ENCODE peak calls at places on chromosome X, in nine cellular contexts. L is neural progenitor cell, K is left lung, M is tibial artery, F is heart left ventricle, D is IMR-90, T is retinal pigment epithelial cell, Y is mesothelial cell of epicardium, O is RWPE1. Z is an unnamed sample.

GRCh38 chrX:2635366-2635765 is 55.7 kb upstream of the CD99 start:
- DNase-seq in D (no peak), O (no peak), Y (no peak), T (no peak), M (no peak), L (no peak), F (no peak), K (no peak), Z (no peak)

GRCh38 chrX:11606408-11606807 is 59.3 kb downstream of the ARHGAP6 start:
- DNase-seq in L (no peak), D (no peak), T (no peak), K (no peak), F (no peak), O (no peak), Y (no peak), M (no peak), Z (no peak)

GRCh38 chrX:44039556-44039955 is 66.4 kb upstream of the NDP start:
- DNase-seq in K (no peak), O (no peak), M (no peak), Y (no peak), D (no peak), T (no peak), L (no peak), F (no peak), Z (no peak)

GRCh38 chrX:38341442-38341841 is 11.0 kb upstream of the OTC start:
- DNase-seq in F (no peak), O (no peak), M (no peak), L (no peak), Y (no peak), K (no peak), D (no peak), T (no peak), Z (no peak)

GRCh38 chrX:122943918-122944317 is 240.2 kb upstream of the GRIA3 start:
- DNase-seq in K (no peak), T (no peak), O (no peak), Y (no peak), L (no peak), F (no peak), D (no peak), M (no peak), Z (no peak)

GRCh38 chrX:110310896-110311295 is 7.0 kb downstream of the AMMECR1 start:
- DNase-seq in T (no peak), F (no peak), K (no peak), M (no peak), Y (no peak), L (no peak), D (no peak), O (no peak), Z (no peak)

GRCh38 chrX:48683411-48683982 is at the start of gene WAS:
- DNase-seq in D (no peak), O (no peak), L (no peak), Y (no peak), F (no peak), M (no peak), K (no peak), T (no peak), Z (no peak)

GRCh38 chrX:135403374-135403773 is 18.4 kb upstream of the SMIM10L2A start:
- DNase-seq in T (no peak), D (no peak), K (no peak), O (no peak), M (no peak), Y (no peak), L (no peak), F (no peak), Z (no peak)

GRCh38 chrX:42739258-42739657 is 38.7 kb downstream of the PPP1R2C start:
- DNase-seq in K (no peak), M (no peak), Y (no peak), L (no peak), O (no peak), F (no peak), D (no peak), T (no peak), Z (no peak)

GRCh38 chrX:8346060-8346459 is 118.6 kb upstream of the VCX3B start:
- DNase-seq in Y (no peak), O (no peak), T (no peak), D (no peak), M (no peak), L (no peak), F (no peak), K (no peak), Z (no peak)

DNA sequence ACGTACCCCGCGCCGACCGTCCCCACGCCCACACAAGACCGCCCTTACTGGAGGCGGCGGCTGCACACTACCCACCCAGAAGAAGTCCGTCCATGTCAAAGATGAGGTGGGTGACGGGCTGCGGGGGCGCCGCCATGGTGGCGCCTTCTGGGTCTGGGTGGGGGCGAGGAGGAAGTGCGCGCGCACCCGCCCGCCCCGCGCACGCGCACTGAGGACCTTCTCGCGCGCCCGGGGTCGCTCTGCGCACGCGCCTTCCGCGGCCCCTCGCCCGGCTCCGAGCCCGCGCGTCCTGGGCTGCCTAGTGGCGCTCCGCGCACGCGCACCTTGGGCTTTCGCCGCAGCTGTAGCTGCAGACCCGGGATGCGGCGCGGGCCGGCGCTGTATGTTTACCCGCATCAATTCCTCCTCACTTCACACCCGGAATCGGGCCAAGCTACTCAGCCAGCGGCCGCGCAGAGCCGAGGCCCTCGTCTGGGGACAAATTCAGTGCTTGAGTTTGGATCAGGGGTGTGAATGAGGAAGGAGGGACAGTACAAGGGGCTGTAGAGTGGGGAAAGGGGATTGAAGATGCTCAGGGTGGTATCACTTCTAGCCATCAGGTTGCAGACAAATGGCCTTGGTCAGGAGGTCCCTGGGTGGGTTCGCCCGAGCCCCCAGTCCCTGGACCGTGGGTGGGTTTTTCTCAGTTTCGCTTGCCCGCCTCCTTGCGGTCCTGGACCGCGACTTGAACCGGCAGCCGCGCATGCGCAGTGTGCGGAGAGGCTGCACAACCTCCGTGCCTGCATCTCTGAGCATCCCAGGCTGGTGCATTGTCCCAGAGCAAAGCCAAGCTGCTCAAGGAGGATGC is at the start of gene PUDP:
- DNase-seq in M (peak; percentile 88), Y (peak; percentile 95), L (peak; percentile 96), F (peak; percentile 81), T (no peak), D (peak; percentile 83), O (peak; percentile 82), K (peak; percentile 94), Z (peak; percentile 90)
- TF ChIP-seq CTCF in M (peak; percentile 29), Y (peak; percentile 23), L (no peak), F (no peak), T (peak; percentile 23), D (peak; percentile 24), O (no peak), K (peak; percentile 32), Z (no peak)

GRCh38 chrX:76893930-76894329 is 466.4 kb downstream of the MAGEE1 start:
- DNase-seq in L (no peak), D (no peak), T (no peak), O (no peak), K (no peak), Y (no peak), F (no peak), M (no peak), Z (no peak)
- TF ChIP-seq CTCF in L (no peak), D (no peak), T (no peak), O (no peak), K (no peak), Y (no peak), F (no peak), M (no peak), Z (no peak)

GRCh38 chrX:115946059-115946458 is 224.5 kb upstream of the AGTR2 start:
- DNase-seq in L (no peak), K (no peak), D (no peak), M (no peak), Y (no peak), O (no peak), F (no peak), T (no peak), Z (no peak)

GRCh38 chrX:115952417-115953092 is 218.0 kb upstream of the AGTR2 start:
- DNase-seq in T (no peak), M (no peak), F (no peak), D (no peak), L (peak; percentile 13), Y (no peak), K (no peak), O (no peak), Z (no peak)

GRCh38 chrX:115948018-115948923 is 222.3 kb upstream of the AGTR2 start:
- DNase-seq in D (peak; percentile 8), Y (no peak), F (no peak), L (peak; percentile 6), T (no peak), O (no peak), M (no peak), K (no peak), Z (no peak)

DNA sequence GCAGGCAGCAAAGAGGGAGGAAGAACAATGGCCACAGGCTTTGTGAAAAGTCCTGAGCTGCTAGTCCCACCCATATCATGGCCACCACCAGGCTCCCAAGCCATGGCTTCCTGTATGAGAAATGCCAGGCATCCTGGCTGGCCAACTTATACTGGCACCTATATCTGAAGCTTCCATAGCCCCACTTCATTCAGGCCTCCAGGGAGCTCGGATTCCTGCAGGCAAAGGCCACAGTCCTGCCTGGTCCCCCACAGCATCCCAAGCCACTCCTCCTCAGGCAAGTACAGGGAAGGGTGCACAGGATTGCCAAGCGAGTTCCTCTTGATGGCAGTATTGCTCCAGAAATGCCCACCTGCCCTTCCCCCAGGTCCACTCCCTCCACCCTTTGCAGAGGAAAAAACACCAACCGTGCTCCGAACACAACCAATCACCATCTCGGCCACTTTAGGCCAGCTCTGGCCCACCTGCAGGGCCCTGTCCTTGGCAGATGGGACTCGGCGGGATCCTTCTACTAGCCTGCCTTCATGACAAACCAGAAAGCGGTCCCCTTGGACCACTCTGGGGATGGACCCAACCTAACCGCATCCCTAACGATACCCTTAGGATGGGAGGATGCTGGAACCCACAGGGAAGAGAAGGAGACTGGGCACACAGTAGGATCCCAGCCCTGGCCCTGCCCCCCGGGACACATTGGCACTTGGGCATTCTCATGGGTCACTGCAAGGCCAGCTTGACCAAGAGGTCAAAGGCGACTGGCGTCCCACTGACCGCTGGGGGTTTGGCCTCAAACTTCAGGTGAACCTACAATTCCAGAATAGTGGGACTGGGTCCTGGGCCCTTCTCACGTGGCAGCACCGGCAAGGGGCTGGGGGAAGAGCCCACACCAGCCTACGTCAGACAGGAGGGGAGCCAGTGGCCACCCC is 220.4 kb upstream of the AGTR2 start:
- DNase-seq in K (no peak), F (no peak), O (no peak), L (peak; percentile 64), D (no peak), M (no peak), Y (no peak), T (no peak), Z (no peak)
- TF ChIP-seq CTCF in K (no peak), F (no peak), O (no peak), L (peak; percentile 52), D (peak; percentile 4), M (no peak), Y (no peak), T (no peak), Z (no peak)

GRCh38 chrX:7190157-7190556 is 42.2 kb upstream of the PUDP start:
- DNase-seq in L (no peak), T (no peak), M (no peak), F (no peak), D (no peak), Y (no peak), K (no peak), O (no peak), Z (no peak)

GRCh38 chrX:7194606-7195005 is 46.7 kb upstream of the PUDP start:
- DNase-seq in L (no peak), O (no peak), T (no peak), K (no peak), M (no peak), Y (no peak), F (no peak), D (no peak), Z (no peak)

GRCh38 chrX:7192871-7193270 is 44.9 kb upstream of the PUDP start:
- DNase-seq in O (no peak), T (no peak), M (no peak), L (peak; percentile 27), K (no peak), F (no peak), Y (no peak), D (no peak), Z (no peak)

GRCh38 chrX:7191681-7192110 is 43.7 kb upstream of the PUDP start:
- DNase-seq in L (no peak), Y (no peak), F (no peak), D (peak; percentile 5), T (no peak), M (no peak), K (no peak), O (no peak), Z (no peak)
- TF ChIP-seq CTCF in L (peak; percentile 28), Y (no peak), F (no peak), D (peak; percentile 29), T (peak; percentile 40), M (no peak), K (no peak), O (no peak), Z (no peak)